ENCODE peak calls at places on chromosomes 16 and 17, in six cellular contexts. E is NCI-H1105; G is HTR-8/SVneo; P is mesendoderm; K is stimulated activated naive CD8-positive, alpha-beta T cell treated with anti-CD3 and anti-CD28 coated beads, Interleukin-15, Interleukin-2, amounts not matched to agents 100 U/mL and 50 U/mL, for 24 hours; V is hepatocyte. I is an unnamed sample.

GRCh38 chr16:30844671-30845449 is 49.0 kb downstream of the BCL7C start:
- DNase-seq in E (peak), G (peak), P (peak), K (peak), V (peak), I (peak)

GRCh38 chr16:4678596-4678995 is 14.8 kb upstream of the NUDT16L1 start:
- DNase-seq in E (no peak), G (no peak), P (no peak), K (no peak), V (no peak), I (no peak)

GRCh38 chr17:10838682-10839081 is 795 bp upstream of the PIRT start:
- DNase-seq in E (no peak), G (no peak), P (no peak), K (no peak), V (no peak), I (no peak)

GRCh38 chr16:3058173-3059030 is 7.0 kb upstream of the IL32 start:
- DNase-seq in E (no peak), G (peak), P (peak), K (peak), V (peak), I (no peak)

GRCh38 chr16:21263640-21264211 is 14.4 kb downstream of the CRYM start:
- DNase-seq in E (no peak), G (no peak), P (peak), K (no peak), V (peak), I (no peak)

GRCh38 chr16:17211797-17212196 is 259.0 kb downstream of the XYLT1 start:
- DNase-seq in E (no peak), G (no peak), P (peak), K (peak), V (no peak), I (no peak)

GRCh38 chr17:57810740-57811632 is 38.9 kb downstream of the MRPS23 start:
- DNase-seq in E (peak), G (peak), P (no peak), K (no peak), V (peak), I (no peak)

GRCh38 chr17:48101012-48101720 is at the start of gene CBX1:
- DNase-seq in E (peak), G (peak), P (peak), K (peak), V (peak), I (peak)

GRCh38 chr16:67181346-67181745 is 2.4 kb downstream of the MATCAP1 start:
- DNase-seq in E (no peak), G (no peak), P (no peak), K (no peak), V (no peak), I (no peak)

GRCh38 chr17:37840576-37840975 is 83.6 kb upstream of the TBC1D3K start:
- DNase-seq in E (no peak), G (no peak), P (no peak), K (no peak), V (no peak), I (no peak)